ENCODE peak calls at places on chromosomes 5 and 9, in five cellular contexts. V is HCT116, N is heart right ventricle, Y is heart left ventricle, O is A549. U is an unnamed sample.

GRCh38 chr5:14906628-14907027 is 35.0 kb upstream of the ANKH start:
- DNase-seq in O (no peak), Y (no peak), V (no peak), N (no peak), U (no peak)

GRCh38 chr9:86822414-86822813 is 124.9 kb downstream of the GAS1 start:
- DNase-seq in Y (no peak), N (no peak), V (no peak), O (no peak), U (no peak)

GRCh38 chr9:21837501-21837900 is 35.1 kb downstream of the MTAP start:
- DNase-seq in V (no peak), Y (no peak), N (no peak), O (no peak), U (no peak)

GRCh38 chr9:113501129-113501686 is 37.7 kb downstream of the RGS3 start:
- DNase-seq in V (no peak), O (no peak), Y (no peak), N (peak; percentile 56), U (no peak)

GRCh38 chr5:151005975-151006576 is 14.3 kb upstream of the GPX3 start:
- DNase-seq in O (no peak), Y (peak; percentile 87), N (peak; percentile 63), V (no peak), U (peak; percentile 76)

GRCh38 chr9:91037511-91038482 is 236.2 kb downstream of the SYK start:
- DNase-seq in V (peak; percentile 41), Y (peak; percentile 68), O (peak; percentile 40), N (no peak), U (no peak)

GRCh38 chr9:89360465-89360864 is 42.2 kb downstream of the SECISBP2 start:
- DNase-seq in O (no peak), V (no peak), Y (no peak), N (no peak), U (no peak)

GRCh38 chr9:129198737-129199435 is 20.8 kb upstream of the IER5L start:
- DNase-seq in O (no peak), Y (no peak), V (no peak), N (no peak), U (no peak)

GRCh38 chr9:94445846-94446245 is 109.0 kb upstream of the PCAT7 start:
- DNase-seq in O (no peak), Y (no peak), V (no peak), N (no peak), U (no peak)

GRCh38 chr5:144207875-144208444 is 37.3 kb downstream of the KCTD16 start:
- DNase-seq in Y (no peak), V (no peak), O (no peak), N (no peak), U (no peak)

GRCh38 chr5:34490501-34491250 is 165.5 kb upstream of the RAI14 start:
- DNase-seq in N (no peak), Y (no peak), V (no peak), O (no peak), U (no peak)

GRCh38 chr5:52360985-52361384 is 426.7 kb upstream of the ITGA1 start:
- DNase-seq in N (no peak), V (no peak), Y (no peak), O (no peak), U (no peak)

GRCh38 chr5:31999470-31999869 is 174.6 kb downstream of the GOLPH3 start:
- DNase-seq in O (no peak), V (no peak), N (no peak), Y (no peak), U (no peak)

GRCh38 chr9:133436706-133437105 is 14.5 kb downstream of the ADAMTS13 start:
- DNase-seq in V (no peak), N (no peak), Y (no peak), O (no peak), U (no peak)

GRCh38 chr5:38249286-38249685 is 9.1 kb upstream of the EGFLAM start:
- DNase-seq in V (no peak), N (no peak), O (no peak), Y (no peak), U (no peak)

GRCh38 chr5:163459465-163459887 is 426 bp downstream of the NUDCD2 start:
- DNase-seq in O (no peak), N (no peak), Y (no peak), V (no peak), U (no peak)

DNA sequence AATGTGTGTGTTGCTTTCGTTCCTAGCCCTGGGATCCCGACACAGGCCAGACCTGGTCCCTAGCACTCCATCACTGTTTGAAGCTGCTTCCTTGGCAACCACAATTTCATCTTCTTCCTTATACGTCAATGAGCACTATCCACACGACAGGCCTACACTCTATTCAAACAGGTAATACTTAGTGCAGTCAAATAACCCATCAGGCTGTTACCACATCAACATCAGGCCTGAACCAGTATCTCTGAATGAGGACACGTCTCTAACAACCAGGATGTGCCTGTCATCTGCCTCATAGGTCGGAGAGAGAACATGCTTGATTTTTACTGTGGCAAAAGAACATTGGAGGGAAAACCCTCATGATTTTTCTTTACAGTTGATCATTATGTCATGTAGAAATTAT is 73.3 kb downstream of the PRKACG start:
- DNase-seq in Y (no peak), N (no peak), O (no peak), V (no peak), U (no peak)
- H3K4me1 ChIP-seq in Y (no peaks in the 10 kb centered on the region), N (peaks cover 21% of the 10 kb centered on the region), O (no peaks in the 10 kb centered on the region), V (no peaks in the 10 kb centered on the region), U (no peaks in the 10 kb centered on the region)

GRCh38 chr5:92471861-92472260 is 1088.7 kb upstream of the ARRDC3 start:
- DNase-seq in O (no peak), Y (no peak), N (no peak), V (no peak), U (no peak)
- H3K4me1 ChIP-seq in O (no peaks in the 10 kb centered on the region), Y (no peaks in the 10 kb centered on the region), N (no peaks in the 10 kb centered on the region), V (no peaks in the 10 kb centered on the region), U (no peaks in the 10 kb centered on the region)

GRCh38 chr5:135425641-135426040 is 21.5 kb downstream of the DCANP1 start:
- DNase-seq in N (no peak), V (no peak), O (no peak), Y (no peak), U (no peak)

GRCh38 chr5:135429326-135429725 is 17.8 kb downstream of the DCANP1 start:
- DNase-seq in O (no peak), V (no peak), N (peak; percentile 76), Y (no peak), U (no peak)

GRCh38 chr5:135426102-135427082 is 20.8 kb downstream of the DCANP1 start:
- DNase-seq in N (no peak), O (peak; percentile 65), Y (no peak), V (peak; percentile 65), U (no peak)

GRCh38 chr5:135429886-135430437 is 17.2 kb downstream of the DCANP1 start:
- DNase-seq in Y (no peak), O (no peak), N (no peak), V (no peak), U (no peak)

GRCh38 chr5:135428586-135428985 is 18.6 kb downstream of the DCANP1 start:
- DNase-seq in V (no peak), O (no peak), N (no peak), Y (no peak), U (no peak)
- H3K4me1 ChIP-seq in V (peaks cover 13% of the 10 kb centered on the region), O (no peaks in the 10 kb centered on the region), N (peaks cover 12% of the 10 kb centered on the region), Y (no peaks in the 10 kb centered on the region), U (no peaks in the 10 kb centered on the region)

GRCh38 chr9:19271081-19271480 is 40.6 kb downstream of the DENND4C start:
- DNase-seq in V (no peak), N (no peak), Y (no peak), O (no peak), U (no peak)
- H3K4me1 ChIP-seq in V (no peaks in the 10 kb centered on the region), N (peaks cover 12% of the 10 kb centered on the region), Y (no peaks in the 10 kb centered on the region), O (no peaks in the 10 kb centered on the region), U (no peaks in the 10 kb centered on the region)

DNA sequence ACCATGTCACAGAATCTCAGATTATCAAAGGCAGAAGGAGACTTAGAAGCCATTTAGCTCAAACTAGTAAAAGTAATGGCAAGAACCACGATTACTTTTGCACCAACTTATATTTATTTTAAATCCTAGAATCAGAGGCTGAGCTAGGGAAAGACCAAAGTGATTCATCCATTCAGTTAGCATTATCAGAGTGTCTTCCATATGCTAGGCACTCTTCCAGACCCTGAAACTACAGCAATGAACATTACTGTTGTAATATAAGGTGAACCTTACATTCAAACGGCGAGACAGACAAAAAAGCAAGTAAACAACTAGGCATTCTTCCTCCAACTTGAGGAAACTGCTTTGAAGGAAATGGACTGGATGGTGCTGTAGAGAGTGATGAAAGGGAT is 7.9 kb downstream of the PDE6A start:
- DNase-seq in V (no peak), N (no peak), O (no peak), Y (no peak), U (no peak)
- H3K4me1 ChIP-seq in V (peaks cover 20% of the 10 kb centered on the region), N (no peaks in the 10 kb centered on the region), O (peaks cover 65% of the 10 kb centered on the region), Y (no peaks in the 10 kb centered on the region), U (peaks cover 9% of the 10 kb centered on the region)

GRCh38 chr5:672329-673139 is 20.6 kb downstream of the TPPP start:
- DNase-seq in Y (peak; percentile 83), O (peak; percentile 79), V (no peak), N (peak; percentile 90), U (peak; percentile 57)

GRCh38 chr5:669842-670395 is 23.2 kb downstream of the TPPP start:
- DNase-seq in V (no peak), N (no peak), O (no peak), Y (no peak), U (no peak)

GRCh38 chr5:670396-671270 is 22.5 kb downstream of the TPPP start:
- DNase-seq in O (no peak), N (no peak), V (no peak), Y (no peak), U (no peak)

GRCh38 chr5:673140-673836 is 19.9 kb downstream of the TPPP start:
- DNase-seq in O (no peak), N (peak; percentile 4), V (no peak), Y (no peak), U (peak; percentile 51)

GRCh38 chr5:671459-672328 is 21.5 kb downstream of the TPPP start:
- DNase-seq in N (peak; percentile 75), Y (peak; percentile 86), V (no peak), O (peak; percentile 75), U (peak; percentile 82)
- H3K4me1 ChIP-seq in N (peaks cover 37% of the 10 kb centered on the region), Y (peaks cover 25% of the 10 kb centered on the region), V (peaks cover 33% of the 10 kb centered on the region), O (peaks cover 43% of the 10 kb centered on the region), U (peaks cover 23% of the 10 kb centered on the region)

DNA sequence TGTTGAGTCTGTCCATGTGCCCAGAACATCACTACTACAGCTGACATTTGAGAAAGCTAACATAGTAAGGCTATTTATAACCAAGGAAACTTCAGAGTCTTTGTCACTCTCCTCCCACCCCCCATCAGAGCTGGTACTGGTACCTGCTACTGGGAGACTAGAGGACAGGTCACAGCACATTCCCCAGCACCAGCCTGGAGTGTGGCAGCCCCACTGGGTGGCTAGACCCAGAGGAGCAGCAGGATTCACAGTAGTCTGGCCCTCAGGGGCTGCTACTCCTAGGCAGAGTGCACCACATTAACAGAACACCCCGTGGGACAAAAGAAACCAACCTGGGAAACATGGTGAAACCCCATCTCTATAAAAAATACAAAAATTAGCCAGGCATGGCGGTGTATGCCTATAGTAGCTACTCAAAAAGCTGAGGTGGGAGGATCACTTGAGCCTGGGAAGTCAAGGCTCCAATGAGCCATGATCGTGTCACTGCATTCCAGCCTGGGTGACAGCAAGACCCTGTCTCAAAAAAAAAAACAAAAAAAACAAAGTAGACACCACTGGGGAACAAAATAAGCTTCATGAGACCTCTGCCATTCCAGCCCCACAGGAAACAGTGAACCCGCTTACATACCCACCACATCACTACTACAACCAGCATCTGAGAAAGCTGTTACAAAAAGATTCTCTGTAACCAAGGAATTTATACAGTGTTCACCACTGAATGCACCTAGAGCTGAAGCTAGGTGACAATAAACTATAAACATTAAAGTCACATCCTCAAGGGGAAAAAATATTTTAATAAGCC is 26.3 kb upstream of the PTGER4 start:
- DNase-seq in V (no peak), O (no peak), N (no peak), Y (no peak), U (no peak)
- H3K4me1 ChIP-seq in V (no peaks in the 10 kb centered on the region), O (no peaks in the 10 kb centered on the region), N (no peaks in the 10 kb centered on the region), Y (no peaks in the 10 kb centered on the region), U (no peaks in the 10 kb centered on the region)

GRCh38 chr5:132055441-132055807 is 5.0 kb upstream of the IL3 start:
- DNase-seq in O (no peak), V (no peak), N (no peak), Y (no peak), U (no peak)
- H3K4me1 ChIP-seq in O (no peaks in the 10 kb centered on the region), V (no peaks in the 10 kb centered on the region), N (no peaks in the 10 kb centered on the region), Y (no peaks in the 10 kb centered on the region), U (no peaks in the 10 kb centered on the region)